ENCODE peak calls at places on chromosomes 6 and 20, in five cellular contexts. V is cardiac muscle cell; G is CD8-positive, alpha-beta T cell; B is right lobe of liver; X is RWPE1. K is an unnamed sample.
A peak's percentile ranks its signal among the peaks of the same experiment; 100 is the strongest.

GRCh38 chr6:163946437-163946836 is 531.9 kb downstream of the QKI start:
- DNase-seq in B (no peak), X (no peak), V (no peak), G (no peak), K (no peak)

GRCh38 chr20:60637801-60638200 is 614.3 kb upstream of the CDH4 start:
- DNase-seq in V (no peak), X (no peak), B (no peak), G (no peak), K (no peak)

GRCh38 chr6:119207973-119208725 is 129.7 kb upstream of the FAM184A start:
- DNase-seq in G (no peak), V (peak; percentile 73), B (no peak), X (no peak), K (no peak)

GRCh38 chr6:137218473-137218916 is 690 bp downstream of the IFNGR1 start:
- DNase-seq in B (no peak), V (peak; percentile 33), X (peak; percentile 61), G (peak; percentile 25), K (peak; percentile 55)

GRCh38 chr6:89348372-89348771 is 4.2 kb downstream of the UBE2J1 start:
- DNase-seq in X (no peak), B (no peak), G (no peak), V (no peak), K (no peak)

GRCh38 chr6:2748183-2748582 is 2.5 kb downstream of the MYLK4 start:
- DNase-seq in G (no peak), X (no peak), V (no peak), B (no peak), K (no peak)

GRCh38 chr6:13294499-13295069 is 33.8 kb downstream of the TBC1D7 start:
- DNase-seq in X (no peak), V (peak; percentile 48), B (no peak), G (no peak), K (no peak)

GRCh38 chr20:17685168-17685567 is 3.1 kb upstream of the RRBP1 start:
- DNase-seq in G (no peak), X (no peak), V (no peak), B (no peak), K (no peak)

GRCh38 chr6:11730645-11731044 is 48.0 kb downstream of the ADTRP start:
- DNase-seq in V (no peak), B (no peak), G (no peak), X (no peak), K (no peak)

GRCh38 chr6:54935739-54936138 is 89.2 kb downstream of the FAM83B start:
- DNase-seq in X (peak; percentile 87), B (no peak), G (no peak), V (peak; percentile 13), K (no peak)

GRCh38 chr6:20929283-20929682 is 395.0 kb downstream of the CDKAL1 start:
- DNase-seq in X (no peak), B (no peak), V (no peak), G (no peak), K (no peak)

GRCh38 chr20:50304883-50305635 is 114.4 kb downstream of the CEBPB start:
- DNase-seq in V (peak; percentile 97), X (no peak), B (peak; percentile 95), G (no peak), K (no peak)

GRCh38 chr6:13435477-13435876 is 51.9 kb downstream of the GFOD1 start:
- DNase-seq in G (no peak), V (no peak), B (no peak), X (no peak), K (no peak)

GRCh38 chr6:163613668-163614067 is 199.2 kb downstream of the QKI start:
- DNase-seq in B (no peak), G (no peak), V (no peak), X (no peak), K (no peak)

GRCh38 chr20:17735206-17735804 is 35.5 kb downstream of the BANF2 start:
- DNase-seq in X (peak; percentile 38), V (peak; percentile 52), B (no peak), G (no peak), K (no peak)

GRCh38 chr6:170372380-170373325 is 66.1 kb downstream of the FAM120B start:
- DNase-seq in G (no peak), B (no peak), X (no peak), V (no peak), K (no peak)

GRCh38 chr6:44035621-44036020 is 91.6 kb downstream of the MRPL14 start:
- DNase-seq in V (peak; percentile 42), X (no peak), G (no peak), B (no peak), K (no peak)

GRCh38 chr6:6834356-6835342 is 246.1 kb downstream of the LY86 start:
- DNase-seq in V (no peak), B (no peak), G (no peak), X (no peak), K (no peak)

GRCh38 chr6:81487489-81487888 is 265.0 kb downstream of the TENT5A start:
- DNase-seq in V (peak; percentile 76), X (no peak), G (no peak), B (no peak), K (no peak)

GRCh38 chr20:34514897-34515483 is 1.2 kb upstream of the DYNLRB1 start:
- DNase-seq in G (no peak), B (no peak), X (no peak), V (no peak), K (no peak)

GRCh38 chr6:20681243-20681684 is 147.0 kb downstream of the CDKAL1 start:
- DNase-seq in V (no peak), X (no peak), G (no peak), B (no peak), K (no peak)

GRCh38 chr20:41348430-41349172 is 8.0 kb downstream of the LPIN3 start:
- DNase-seq in V (no peak), G (no peak), B (no peak), X (no peak), K (no peak)

GRCh38 chr6:39280247-39280731 is 33.9 kb downstream of the KCNK17 start:
- DNase-seq in V (no peak), X (peak; percentile 82), B (peak; percentile 71), G (no peak), K (no peak)

GRCh38 chr6:41548841-41549642 is 2.9 kb downstream of the FOXP4 start:
- DNase-seq in B (no peak), G (no peak), X (no peak), V (no peak), K (no peak)

GRCh38 chr6:38508894-38509293 is 130.8 kb downstream of the BTBD9 start:
- DNase-seq in B (no peak), V (peak; percentile 31), G (no peak), X (no peak), K (no peak)

GRCh38 chr6:139256087-139256486 is 35.7 kb downstream of the TXLNB start:
- DNase-seq in G (no peak), B (no peak), V (peak; percentile 82), X (no peak), K (no peak)

GRCh38 chr20:35967979-35968640 is at the start of gene CNBD2:
- DNase-seq in G (no peak), V (no peak), X (no peak), B (no peak), K (no peak)

GRCh38 chr6:56668158-56668557 is 25.5 kb upstream of the DST start:
- DNase-seq in X (no peak), B (no peak), V (no peak), G (no peak), K (no peak)

GRCh38 chr6:155093430-155093829 is 98.3 kb downstream of the TIAM2 start:
- DNase-seq in V (peak; percentile 50), B (no peak), X (no peak), G (peak; percentile 11), K (no peak)

GRCh38 chr20:24379116-24379927 is 90.1 kb upstream of the SYNDIG1 start:
- DNase-seq in B (no peak), X (peak; percentile 6), G (no peak), V (peak; percentile 67), K (no peak)

GRCh38 chr6:96749891-96750290 is 87.4 kb downstream of the GPR63 start:
- DNase-seq in G (no peak), V (no peak), X (no peak), B (no peak), K (no peak)

GRCh38 chr6:154331750-154332149 is 24.9 kb downstream of the IPCEF1 start:
- DNase-seq in X (no peak), G (no peak), B (no peak), V (no peak), K (no peak)

DNA sequence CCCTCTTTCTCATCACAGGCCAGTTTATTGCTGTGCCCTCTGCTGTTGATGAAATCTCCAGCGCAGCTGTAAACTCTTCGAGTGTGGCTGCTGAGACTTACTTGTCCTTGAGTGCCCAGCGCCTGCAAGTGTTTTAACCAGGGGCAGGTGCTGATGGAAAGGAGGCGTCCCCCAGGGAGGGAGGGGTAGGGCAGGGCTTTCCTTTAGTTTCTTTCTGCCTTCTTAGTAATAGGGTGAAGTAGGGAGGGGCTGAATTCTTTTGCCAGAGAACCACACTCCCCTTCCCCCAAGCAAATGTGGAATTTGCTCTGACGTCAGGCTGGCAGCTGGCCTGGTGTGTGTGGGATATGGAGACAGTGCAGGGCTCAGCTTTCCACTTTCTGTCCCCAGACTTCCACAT is 61.2 kb downstream of the IGF2R start:
- DNase-seq in X (peak; percentile 95), B (peak; percentile 84), V (peak; percentile 96), G (no peak), K (no peak)
- H3K27ac ChIP-seq in X (peak overlapping the region; percentile 80), B (peak overlapping the region; percentile 74), V (peak overlapping the region; percentile 85), G (no peak overlapping the region), K (no peak overlapping the region)

GRCh38 chr6:145583753-145584152 is 151.6 kb downstream of the EPM2A start:
- DNase-seq in X (no peak), G (no peak), B (no peak), V (no peak), K (no peak)
- TF ChIP-seq CTCF in X (no peak), G (no peak), B (no peak), V (no peak), K (no peak)

GRCh38 chr6:98566126-98566525 is 268.2 kb upstream of the POU3F2 start:
- DNase-seq in V (no peak), G (no peak), B (no peak), X (no peak), K (no peak)
- H3K27ac ChIP-seq in V (no peak overlapping the region), G (no peak overlapping the region), B (no peak overlapping the region), X (no peak overlapping the region), K (no peak overlapping the region)

GRCh38 chr20:64006490-64006889 is 25.6 kb downstream of the PRPF6 start:
- DNase-seq in X (no peak), G (no peak), B (no peak), V (no peak), K (no peak)

GRCh38 chr20:64006902-64007301 is 26.0 kb downstream of the PRPF6 start:
- DNase-seq in X (no peak), G (no peak), B (no peak), V (no peak), K (no peak)

GRCh38 chr20:64011366-64011779 is 24.6 kb upstream of the C20orf204 start:
- DNase-seq in B (no peak), X (no peak), G (no peak), V (no peak), K (no peak)

GRCh38 chr20:64010711-64011237 is 25.2 kb upstream of the C20orf204 start:
- DNase-seq in G (no peak), V (no peak), B (no peak), X (no peak), K (no peak)

DNA sequence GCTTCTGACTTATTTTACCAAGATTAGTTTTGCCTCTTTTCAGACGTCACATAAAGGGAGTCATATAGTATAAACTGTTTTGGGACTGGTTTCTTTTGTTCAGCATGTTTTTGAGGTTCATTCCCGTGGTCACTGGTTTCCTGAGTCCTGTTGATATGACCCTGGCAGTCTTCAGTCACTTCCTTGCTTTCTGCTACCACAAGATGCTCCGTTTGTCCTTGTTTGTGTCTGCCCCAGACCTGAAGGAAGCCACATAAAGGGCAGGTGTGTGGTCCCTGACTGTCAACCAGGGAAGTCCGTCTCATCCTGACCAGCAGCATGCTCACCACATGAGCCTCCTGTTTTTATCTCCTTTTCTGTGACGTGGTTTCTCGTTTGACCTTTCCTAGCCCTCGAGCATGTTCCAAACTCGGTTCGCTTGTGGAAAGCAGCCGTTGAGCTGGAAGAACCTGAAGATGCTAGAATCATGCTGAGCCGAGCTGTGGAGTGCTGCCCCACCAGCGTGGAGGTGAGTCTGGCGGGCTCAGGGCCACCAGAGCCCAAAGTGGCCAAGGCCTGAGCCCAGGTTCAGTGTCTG is 26.1 kb upstream of the C20orf204 start:
- DNase-seq in G (no peak), V (no peak), B (no peak), X (no peak), K (no peak)
- TF ChIP-seq CTCF in G (no peak), V (no peak), B (no peak), X (no peak), K (no peak)